ENCODE peak calls at places on chromosomes 5 and 9, in eight cellular contexts. R is Calu3; O is heart right ventricle; Y is caudate nucleus; M is NCI-H774; P is ovary; N is kidney; B is CD4-positive, alpha-beta memory T cell. K is an unnamed sample.

GRCh38 chr9:106648799-106649198 is 214.2 kb upstream of the ZNF462 start:
- DNase-seq in R (no peak), O (no peak), Y (no peak), M (no peak), P (no peak), N (no peak), B (no peak), K (no peak)

GRCh38 chr5:10244357-10244944 is 5.2 kb downstream of the ATPSCKMT start:
- DNase-seq in R (no peak), O (no peak), Y (no peak), M (no peak), P (no peak), N (no peak), B (no peak), K (no peak)

GRCh38 chr9:137300607-137301085 is 1.4 kb downstream of the NRARP start:
- DNase-seq in R (no peak), O (peak; percentile 35), Y (no peak), M (peak; percentile 27), P (no peak), N (peak; percentile 65), B (no peak), K (no peak)

GRCh38 chr5:17402291-17403121 is 95.5 kb upstream of the TAF11L2 start:
- DNase-seq in R (no peak), O (no peak), Y (no peak), M (no peak), P (no peak), N (no peak), B (no peak), K (no peak)

GRCh38 chr5:153153086-153153485 is 337.4 kb upstream of the GRIA1 start:
- DNase-seq in R (no peak), O (no peak), Y (no peak), M (no peak), P (no peak), N (no peak), B (no peak), K (no peak)

GRCh38 chr9:138052322-138052615 is 174.7 kb downstream of the CACNA1B start:
- DNase-seq in R (no peak), O (no peak), Y (no peak), M (no peak), P (no peak), N (peak; percentile 43), B (no peak), K (no peak)

GRCh38 chr5:145350501-145350900 is 484.6 kb downstream of the PRELID2 start:
- DNase-seq in R (no peak), O (no peak), Y (no peak), M (no peak), P (no peak), N (no peak), B (no peak), K (no peak)

GRCh38 chr5:181024245-181025029 is 15.6 kb upstream of the BTNL9 start:
- DNase-seq in R (no peak), O (no peak), Y (no peak), M (no peak), P (no peak), N (peak; percentile 31), B (no peak), K (no peak)